ENCODE peak calls at places on chromosomes 2 and 18, in seven cellular contexts. One of them, this sample, is unnamed.

GRCh38 chr2:39059366-39059952 is 61.4 kb downstream of the SOS1 start:
- DNase-seq in spleen: no peak
- DNase-seq in HCT116: peak; percentile 18
- DNase-seq in transverse colon: no peak
- DNase-seq in sigmoid colon: no peak
- DNase-seq in stomach: no peak
- DNase-seq in K562: peak; percentile 28
- DNase-seq in this sample: no peak

GRCh38 chr18:69261436-69261835 is 139.3 kb upstream of the DOK6 start:
- DNase-seq in HCT116: no peak
- DNase-seq in sigmoid colon: no peak
- DNase-seq in transverse colon: no peak
- DNase-seq in spleen: no peak
- DNase-seq in K562: no peak
- DNase-seq in stomach: no peak
- DNase-seq in this sample: no peak

GRCh38 chr18:2818281-2818680 is 28.5 kb upstream of the EMILIN2 start:
- DNase-seq in K562: no peak
- DNase-seq in spleen: no peak
- DNase-seq in sigmoid colon: no peak
- DNase-seq in HCT116: no peak
- DNase-seq in transverse colon: no peak
- DNase-seq in stomach: no peak
- DNase-seq in this sample: no peak

GRCh38 chr18:46756172-46756558 is 688 bp downstream of the ST8SIA5 start:
- DNase-seq in spleen: peak; percentile 70
- DNase-seq in HCT116: no peak
- DNase-seq in transverse colon: no peak
- DNase-seq in stomach: no peak
- DNase-seq in K562: no peak
- DNase-seq in sigmoid colon: no peak
- DNase-seq in this sample: no peak

GRCh38 chr2:95372845-95373244 is 29.7 kb upstream of the FAHD2A start:
- DNase-seq in sigmoid colon: peak; percentile 36
- DNase-seq in spleen: peak; percentile 42
- DNase-seq in HCT116: no peak
- DNase-seq in stomach: no peak
- DNase-seq in K562: no peak
- DNase-seq in transverse colon: no peak
- DNase-seq in this sample: no peak

GRCh38 chr2:12379143-12379542 is 337.6 kb upstream of the TRIB2 start:
- DNase-seq in transverse colon: no peak
- DNase-seq in stomach: no peak
- DNase-seq in HCT116: no peak
- DNase-seq in K562: no peak
- DNase-seq in spleen: no peak
- DNase-seq in sigmoid colon: no peak
- DNase-seq in this sample: no peak

GRCh38 chr2:118609138-118609537 is 238.3 kb downstream of the EN1 start:
- DNase-seq in spleen: no peak
- DNase-seq in transverse colon: no peak
- DNase-seq in K562: no peak
- DNase-seq in HCT116: no peak
- DNase-seq in stomach: no peak
- DNase-seq in sigmoid colon: no peak
- DNase-seq in this sample: peak; percentile 64

GRCh38 chr2:120730053-120730439 is 5.6 kb upstream of the GLI2 start:
- DNase-seq in HCT116: no peak
- DNase-seq in sigmoid colon: no peak
- DNase-seq in transverse colon: no peak
- DNase-seq in stomach: no peak
- DNase-seq in spleen: peak; percentile 21
- DNase-seq in K562: no peak
- DNase-seq in this sample: no peak

GRCh38 chr2:239355724-239356123 is 45.1 kb downstream of the HDAC4 start:
- DNase-seq in spleen: no peak
- DNase-seq in transverse colon: no peak
- DNase-seq in sigmoid colon: peak; percentile 65
- DNase-seq in HCT116: no peak
- DNase-seq in K562: no peak
- DNase-seq in stomach: no peak
- DNase-seq in this sample: no peak

GRCh38 chr2:185385157-185385556 is 353.4 kb upstream of the FSIP2 start:
- DNase-seq in sigmoid colon: no peak
- DNase-seq in transverse colon: no peak
- DNase-seq in HCT116: no peak
- DNase-seq in K562: no peak
- DNase-seq in spleen: no peak
- DNase-seq in stomach: no peak
- DNase-seq in this sample: no peak

GRCh38 chr2:39513641-39514094 is 76.6 kb upstream of the MAP4K3 start:
- DNase-seq in HCT116: peak; percentile 32
- DNase-seq in K562: peak; percentile 74
- DNase-seq in spleen: no peak
- DNase-seq in stomach: peak; percentile 50
- DNase-seq in sigmoid colon: peak; percentile 66
- DNase-seq in transverse colon: peak; percentile 58
- DNase-seq in this sample: no peak

GRCh38 chr2:209917154-209917771 is 85.2 kb upstream of the RPE start:
- DNase-seq in stomach: no peak
- DNase-seq in spleen: no peak
- DNase-seq in HCT116: no peak
- DNase-seq in transverse colon: no peak
- DNase-seq in K562: no peak
- DNase-seq in sigmoid colon: no peak
- DNase-seq in this sample: no peak

GRCh38 chr18:23588836-23589560 is 2.7 kb upstream of the NPC1 start:
- DNase-seq in sigmoid colon: no peak
- DNase-seq in transverse colon: no peak
- DNase-seq in K562: no peak
- DNase-seq in stomach: no peak
- DNase-seq in spleen: no peak
- DNase-seq in HCT116: no peak
- DNase-seq in this sample: peak; percentile 58

GRCh38 chr2:26327291-26328272 is 18.4 kb upstream of the SELENOI start:
- DNase-seq in HCT116: no peak
- DNase-seq in stomach: no peak
- DNase-seq in spleen: no peak
- DNase-seq in transverse colon: no peak
- DNase-seq in sigmoid colon: no peak
- DNase-seq in K562: no peak
- DNase-seq in this sample: no peak

GRCh38 chr2:190277234-190278112 is 42.2 kb downstream of the HIBCH start:
- DNase-seq in K562: peak; percentile 60
- DNase-seq in stomach: no peak
- DNase-seq in spleen: no peak
- DNase-seq in transverse colon: peak; percentile 10
- DNase-seq in sigmoid colon: no peak
- DNase-seq in HCT116: peak; percentile 56
- DNase-seq in this sample: no peak

GRCh38 chr2:219300022-219300421 is 9.2 kb downstream of the PTPRN start:
- DNase-seq in K562: no peak
- DNase-seq in sigmoid colon: no peak
- DNase-seq in stomach: no peak
- DNase-seq in HCT116: no peak
- DNase-seq in spleen: peak; percentile 67
- DNase-seq in transverse colon: no peak
- DNase-seq in this sample: no peak

GRCh38 chr2:17255071-17255470 is 263.2 kb downstream of the RAD51AP2 start:
- DNase-seq in stomach: no peak
- DNase-seq in spleen: no peak
- DNase-seq in sigmoid colon: no peak
- DNase-seq in transverse colon: no peak
- DNase-seq in K562: no peak
- DNase-seq in HCT116: no peak
- DNase-seq in this sample: no peak

GRCh38 chr2:223180463-223180862 is 128.5 kb downstream of the KCNE4 start:
- DNase-seq in stomach: no peak
- DNase-seq in K562: no peak
- DNase-seq in HCT116: no peak
- DNase-seq in spleen: no peak
- DNase-seq in sigmoid colon: no peak
- DNase-seq in transverse colon: no peak
- DNase-seq in this sample: no peak

GRCh38 chr18:76460482-76460881 is 34.6 kb downstream of the ZNF516 start:
- DNase-seq in spleen: no peak
- DNase-seq in K562: no peak
- DNase-seq in stomach: no peak
- DNase-seq in transverse colon: no peak
- DNase-seq in HCT116: no peak
- DNase-seq in sigmoid colon: no peak
- DNase-seq in this sample: no peak

GRCh38 chr2:202548240-202548639 is 86.5 kb upstream of the FAM117B start:
- DNase-seq in sigmoid colon: no peak
- DNase-seq in stomach: no peak
- DNase-seq in spleen: no peak
- DNase-seq in K562: no peak
- DNase-seq in transverse colon: no peak
- DNase-seq in HCT116: no peak
- DNase-seq in this sample: no peak

GRCh38 chr2:171411791-171412483 is 21.9 kb downstream of the METTL8 start:
- DNase-seq in sigmoid colon: no peak
- DNase-seq in transverse colon: no peak
- DNase-seq in spleen: no peak
- DNase-seq in HCT116: no peak
- DNase-seq in K562: no peak
- DNase-seq in stomach: no peak
- DNase-seq in this sample: no peak

GRCh38 chr18:21910906-21911305 is 170.3 kb downstream of the MIB1 start:
- DNase-seq in sigmoid colon: no peak
- DNase-seq in HCT116: no peak
- DNase-seq in transverse colon: no peak
- DNase-seq in stomach: no peak
- DNase-seq in spleen: no peak
- DNase-seq in K562: no peak
- DNase-seq in this sample: no peak
- TF ChIP-seq POLR2AphosphoS5 in sigmoid colon: no peak
- TF ChIP-seq POLR2AphosphoS5 in HCT116: no peak
- TF ChIP-seq POLR2AphosphoS5 in transverse colon: no peak
- TF ChIP-seq POLR2AphosphoS5 in stomach: no peak
- TF ChIP-seq POLR2AphosphoS5 in spleen: no peak
- TF ChIP-seq POLR2AphosphoS5 in K562: no peak
- TF ChIP-seq POLR2AphosphoS5 in this sample: no peak

DNA sequence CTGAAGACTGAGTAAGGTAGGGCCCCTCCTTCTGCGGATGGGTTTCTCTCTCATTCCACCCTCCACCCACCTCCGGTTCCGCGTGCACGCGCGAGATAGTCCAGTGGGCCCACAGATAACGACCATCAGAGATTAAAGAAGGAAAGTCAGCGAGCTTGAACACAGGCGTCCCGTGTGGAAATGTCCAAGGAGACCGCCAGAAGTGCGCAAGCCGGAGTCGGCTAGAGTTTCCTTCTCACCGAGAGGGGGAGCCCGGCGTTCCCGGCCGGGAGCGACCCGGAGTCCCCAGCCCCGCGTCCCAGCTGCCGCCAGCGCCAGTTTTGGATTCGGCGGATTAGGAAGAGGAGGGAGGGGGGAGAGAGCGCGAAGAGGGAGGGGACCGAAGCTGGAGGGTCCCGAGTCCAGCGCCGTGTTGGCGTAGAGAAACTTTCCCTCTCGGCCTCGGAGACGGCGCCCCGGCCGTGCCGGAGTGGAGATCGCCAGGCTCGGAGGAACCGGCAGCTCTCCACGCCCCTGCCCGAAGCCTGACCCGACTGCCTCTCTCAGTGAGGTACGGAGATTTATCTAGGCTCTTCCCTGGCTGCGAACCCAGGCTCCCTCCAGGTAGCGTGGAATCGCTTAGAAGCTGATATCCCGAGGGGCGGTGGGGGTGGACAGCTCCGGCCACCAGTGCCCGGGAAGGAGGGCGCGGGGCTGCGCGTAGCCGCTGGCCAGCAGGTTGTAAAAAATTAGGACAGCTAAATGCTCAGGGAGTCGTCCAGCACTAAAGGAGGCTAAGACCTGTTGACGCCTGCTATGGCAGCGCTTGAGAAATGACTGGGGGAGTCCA is at the start of gene GULP1:
- DNase-seq in HCT116: no peak
- DNase-seq in sigmoid colon: peak; percentile 90
- DNase-seq in stomach: peak; percentile 83
- DNase-seq in K562: peak; percentile 72
- DNase-seq in transverse colon: peak; percentile 76
- DNase-seq in spleen: peak; percentile 77
- DNase-seq in this sample: no peak
- H3K4me3 ChIP-seq in HCT116: peak within 1 kb of the TSS; percentile 90
- H3K4me3 ChIP-seq in sigmoid colon: peak within 1 kb of the TSS; percentile 90
- H3K4me3 ChIP-seq in stomach: peak within 1 kb of the TSS; percentile 67
- H3K4me3 ChIP-seq in K562: peak within 1 kb of the TSS; percentile 75
- H3K4me3 ChIP-seq in transverse colon: peak within 1 kb of the TSS; percentile 75
- H3K4me3 ChIP-seq in spleen: peak within 1 kb of the TSS; percentile 44
- H3K4me3 ChIP-seq in this sample: peak within 1 kb of the TSS; percentile 77

DNA sequence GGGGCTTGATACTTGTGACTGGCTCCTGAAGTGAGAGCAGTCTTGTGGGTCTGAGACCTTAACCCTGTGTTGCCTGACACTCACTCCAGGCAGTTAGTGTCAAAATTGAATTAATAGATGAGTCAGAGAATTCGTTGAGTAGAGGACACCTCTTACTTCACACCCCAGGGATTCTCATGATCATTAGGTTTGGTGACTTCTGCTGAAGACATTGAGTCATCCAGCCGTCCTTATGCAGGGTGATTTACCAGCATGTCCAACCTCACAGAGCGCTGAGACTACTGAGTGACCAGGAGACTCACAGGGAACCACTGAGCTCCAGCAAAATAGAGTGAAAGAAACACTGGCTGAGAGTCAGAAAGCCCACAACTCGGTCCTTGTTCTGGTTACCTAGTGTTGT is 36.0 kb upstream of the EVA1A start:
- DNase-seq in transverse colon: no peak
- DNase-seq in stomach: no peak
- DNase-seq in HCT116: no peak
- DNase-seq in spleen: no peak
- DNase-seq in K562: no peak
- DNase-seq in sigmoid colon: no peak
- DNase-seq in this sample: no peak
- H3K4me1 ChIP-seq in transverse colon: no peaks in the 10 kb centered on the region
- H3K4me1 ChIP-seq in stomach: no peaks in the 10 kb centered on the region
- H3K4me1 ChIP-seq in HCT116: peaks cover 8% of the 10 kb centered on the region
- H3K4me1 ChIP-seq in spleen: no peaks in the 10 kb centered on the region
- H3K4me1 ChIP-seq in K562: peaks cover 6% of the 10 kb centered on the region
- H3K4me1 ChIP-seq in sigmoid colon: no peaks in the 10 kb centered on the region
- H3K4me1 ChIP-seq in this sample: no peaks in the 10 kb centered on the region

GRCh38 chr2:43325448-43325811 is 99.0 kb upstream of the ZFP36L2 start:
- DNase-seq in transverse colon: no peak
- DNase-seq in K562: no peak
- DNase-seq in HCT116: no peak
- DNase-seq in stomach: no peak
- DNase-seq in spleen: no peak
- DNase-seq in sigmoid colon: no peak
- DNase-seq in this sample: no peak

GRCh38 chr2:43327119-43327518 is 100.7 kb upstream of the ZFP36L2 start:
- DNase-seq in stomach: no peak
- DNase-seq in transverse colon: no peak
- DNase-seq in sigmoid colon: no peak
- DNase-seq in HCT116: no peak
- DNase-seq in spleen: no peak
- DNase-seq in K562: no peak
- DNase-seq in this sample: no peak

GRCh38 chr2:43326116-43326825 is 99.9 kb upstream of the ZFP36L2 start:
- DNase-seq in HCT116: no peak
- DNase-seq in sigmoid colon: no peak
- DNase-seq in K562: no peak
- DNase-seq in transverse colon: no peak
- DNase-seq in spleen: no peak
- DNase-seq in stomach: no peak
- DNase-seq in this sample: no peak

GRCh38 chr2:43323810-43324588 is 97.6 kb upstream of the ZFP36L2 start:
- DNase-seq in HCT116: no peak
- DNase-seq in spleen: no peak
- DNase-seq in stomach: no peak
- DNase-seq in K562: no peak
- DNase-seq in transverse colon: peak; percentile 20
- DNase-seq in sigmoid colon: peak; percentile 90
- DNase-seq in this sample: no peak

GRCh38 chr2:43324589-43325447 is 98.4 kb upstream of the ZFP36L2 start:
- DNase-seq in transverse colon: no peak
- DNase-seq in HCT116: no peak
- DNase-seq in K562: no peak
- DNase-seq in stomach: no peak
- DNase-seq in spleen: no peak
- DNase-seq in sigmoid colon: peak; percentile 84
- DNase-seq in this sample: no peak
- TF ChIP-seq POLR2AphosphoS5 in transverse colon: no peak
- TF ChIP-seq POLR2AphosphoS5 in HCT116: no peak
- TF ChIP-seq POLR2AphosphoS5 in K562: no peak
- TF ChIP-seq POLR2AphosphoS5 in stomach: no peak
- TF ChIP-seq POLR2AphosphoS5 in spleen: no peak
- TF ChIP-seq POLR2AphosphoS5 in sigmoid colon: peak; percentile 38
- TF ChIP-seq POLR2AphosphoS5 in this sample: no peak